ENCODE peak calls at places on chromosomes 16 and 17, in ten cellular contexts. One of them, this sample, is unnamed.

GRCh38 chr16:65185379-65185778 is 63.5 kb upstream of the CDH11 start:
- DNase-seq in activated naive CD8-positive, alpha-beta T cell treated with anti-CD3 and anti-CD28 coated beads for 36 hours: no peak
- DNase-seq in neural crest cell: no peak
- DNase-seq in GM23248: no peak
- DNase-seq in RCC 7860: no peak
- DNase-seq in CD8-positive, alpha-beta memory T cell: no peak
- DNase-seq in thoracic aorta: no peak
- DNase-seq in activated CD4-positive, alpha-beta memory T cell treated with anti-CD3 and anti-CD28 coated beads, Interleukin-2, amount 10 ng/mL, durations not matched to agents 7 days and 5 days: no peak
- DNase-seq in NCI-H1105: no peak
- DNase-seq in putamen: no peak
- DNase-seq in this sample: no peak

GRCh38 chr17:2697611-2698162 is 13.9 kb downstream of the CLUH start:
- DNase-seq in activated naive CD8-positive, alpha-beta T cell treated with anti-CD3 and anti-CD28 coated beads for 36 hours: no peak
- DNase-seq in neural crest cell: no peak
- DNase-seq in GM23248: no peak
- DNase-seq in RCC 7860: no peak
- DNase-seq in CD8-positive, alpha-beta memory T cell: no peak
- DNase-seq in thoracic aorta: no peak
- DNase-seq in activated CD4-positive, alpha-beta memory T cell treated with anti-CD3 and anti-CD28 coated beads, Interleukin-2, amount 10 ng/mL, durations not matched to agents 7 days and 5 days: no peak
- DNase-seq in NCI-H1105: no peak
- DNase-seq in putamen: no peak
- DNase-seq in this sample: no peak

GRCh38 chr16:23587726-23588125 is 8.4 kb downstream of the NDUFAB1 start:
- DNase-seq in activated naive CD8-positive, alpha-beta T cell treated with anti-CD3 and anti-CD28 coated beads for 36 hours: no peak
- DNase-seq in neural crest cell: no peak
- DNase-seq in GM23248: peak
- DNase-seq in RCC 7860: no peak
- DNase-seq in CD8-positive, alpha-beta memory T cell: no peak
- DNase-seq in thoracic aorta: no peak
- DNase-seq in activated CD4-positive, alpha-beta memory T cell treated with anti-CD3 and anti-CD28 coated beads, Interleukin-2, amount 10 ng/mL, durations not matched to agents 7 days and 5 days: no peak
- DNase-seq in NCI-H1105: no peak
- DNase-seq in putamen: no peak
- DNase-seq in this sample: no peak

GRCh38 chr16:3868556-3868955 is 12.0 kb downstream of the CREBBP start:
- DNase-seq in activated naive CD8-positive, alpha-beta T cell treated with anti-CD3 and anti-CD28 coated beads for 36 hours: no peak
- DNase-seq in neural crest cell: no peak
- DNase-seq in GM23248: no peak
- DNase-seq in RCC 7860: no peak
- DNase-seq in CD8-positive, alpha-beta memory T cell: no peak
- DNase-seq in thoracic aorta: no peak
- DNase-seq in activated CD4-positive, alpha-beta memory T cell treated with anti-CD3 and anti-CD28 coated beads, Interleukin-2, amount 10 ng/mL, durations not matched to agents 7 days and 5 days: no peak
- DNase-seq in NCI-H1105: no peak
- DNase-seq in putamen: no peak
- DNase-seq in this sample: no peak

GRCh38 chr16:48384305-48384981 is 770 bp downstream of the SIAH1 start:
- DNase-seq in activated naive CD8-positive, alpha-beta T cell treated with anti-CD3 and anti-CD28 coated beads for 36 hours: peak
- DNase-seq in neural crest cell: peak
- DNase-seq in GM23248: peak
- DNase-seq in RCC 7860: no peak
- DNase-seq in CD8-positive, alpha-beta memory T cell: peak
- DNase-seq in thoracic aorta: no peak
- DNase-seq in activated CD4-positive, alpha-beta memory T cell treated with anti-CD3 and anti-CD28 coated beads, Interleukin-2, amount 10 ng/mL, durations not matched to agents 7 days and 5 days: peak
- DNase-seq in NCI-H1105: peak
- DNase-seq in putamen: peak
- DNase-seq in this sample: peak

GRCh38 chr16:66166451-66166850 is 200.0 kb upstream of the CDH5 start:
- DNase-seq in activated naive CD8-positive, alpha-beta T cell treated with anti-CD3 and anti-CD28 coated beads for 36 hours: no peak
- DNase-seq in neural crest cell: no peak
- DNase-seq in GM23248: no peak
- DNase-seq in RCC 7860: no peak
- DNase-seq in CD8-positive, alpha-beta memory T cell: no peak
- DNase-seq in thoracic aorta: no peak
- DNase-seq in activated CD4-positive, alpha-beta memory T cell treated with anti-CD3 and anti-CD28 coated beads, Interleukin-2, amount 10 ng/mL, durations not matched to agents 7 days and 5 days: no peak
- DNase-seq in NCI-H1105: no peak
- DNase-seq in putamen: no peak
- DNase-seq in this sample: no peak

GRCh38 chr16:10629592-10629963 is 49.2 kb upstream of the EMP2 start:
- DNase-seq in activated naive CD8-positive, alpha-beta T cell treated with anti-CD3 and anti-CD28 coated beads for 36 hours: no peak
- DNase-seq in neural crest cell: no peak
- DNase-seq in GM23248: no peak
- DNase-seq in RCC 7860: no peak
- DNase-seq in CD8-positive, alpha-beta memory T cell: no peak
- DNase-seq in thoracic aorta: no peak
- DNase-seq in activated CD4-positive, alpha-beta memory T cell treated with anti-CD3 and anti-CD28 coated beads, Interleukin-2, amount 10 ng/mL, durations not matched to agents 7 days and 5 days: no peak
- DNase-seq in NCI-H1105: no peak
- DNase-seq in putamen: no peak
- DNase-seq in this sample: no peak

GRCh38 chr17:55237268-55237667 is 27.5 kb upstream of the HLF start:
- DNase-seq in activated naive CD8-positive, alpha-beta T cell treated with anti-CD3 and anti-CD28 coated beads for 36 hours: no peak
- DNase-seq in neural crest cell: no peak
- DNase-seq in GM23248: peak
- DNase-seq in RCC 7860: no peak
- DNase-seq in CD8-positive, alpha-beta memory T cell: no peak
- DNase-seq in thoracic aorta: no peak
- DNase-seq in activated CD4-positive, alpha-beta memory T cell treated with anti-CD3 and anti-CD28 coated beads, Interleukin-2, amount 10 ng/mL, durations not matched to agents 7 days and 5 days: no peak
- DNase-seq in NCI-H1105: no peak
- DNase-seq in putamen: no peak
- DNase-seq in this sample: no peak

GRCh38 chr17:66431910-66432309 is 129.5 kb downstream of the PRKCA start:
- DNase-seq in activated naive CD8-positive, alpha-beta T cell treated with anti-CD3 and anti-CD28 coated beads for 36 hours: no peak
- DNase-seq in neural crest cell: no peak
- DNase-seq in GM23248: peak
- DNase-seq in RCC 7860: peak
- DNase-seq in CD8-positive, alpha-beta memory T cell: no peak
- DNase-seq in thoracic aorta: no peak
- DNase-seq in activated CD4-positive, alpha-beta memory T cell treated with anti-CD3 and anti-CD28 coated beads, Interleukin-2, amount 10 ng/mL, durations not matched to agents 7 days and 5 days: no peak
- DNase-seq in NCI-H1105: no peak
- DNase-seq in putamen: no peak
- DNase-seq in this sample: no peak

GRCh38 chr16:85522842-85523601 is 90.1 kb upstream of the GSE1 start:
- DNase-seq in activated naive CD8-positive, alpha-beta T cell treated with anti-CD3 and anti-CD28 coated beads for 36 hours: no peak
- DNase-seq in neural crest cell: no peak
- DNase-seq in GM23248: peak
- DNase-seq in RCC 7860: no peak
- DNase-seq in CD8-positive, alpha-beta memory T cell: no peak
- DNase-seq in thoracic aorta: no peak
- DNase-seq in activated CD4-positive, alpha-beta memory T cell treated with anti-CD3 and anti-CD28 coated beads, Interleukin-2, amount 10 ng/mL, durations not matched to agents 7 days and 5 days: no peak
- DNase-seq in NCI-H1105: no peak
- DNase-seq in putamen: no peak
- DNase-seq in this sample: peak

GRCh38 chr17:45170976-45171337 is 9.3 kb downstream of the HEXIM2 start:
- DNase-seq in activated naive CD8-positive, alpha-beta T cell treated with anti-CD3 and anti-CD28 coated beads for 36 hours: no peak
- DNase-seq in neural crest cell: no peak
- DNase-seq in GM23248: peak
- DNase-seq in RCC 7860: peak
- DNase-seq in CD8-positive, alpha-beta memory T cell: no peak
- DNase-seq in thoracic aorta: peak
- DNase-seq in activated CD4-positive, alpha-beta memory T cell treated with anti-CD3 and anti-CD28 coated beads, Interleukin-2, amount 10 ng/mL, durations not matched to agents 7 days and 5 days: no peak
- DNase-seq in NCI-H1105: no peak
- DNase-seq in putamen: no peak
- DNase-seq in this sample: no peak

GRCh38 chr17:4771519-4772234 is at the start of gene TM4SF5:
- DNase-seq in activated naive CD8-positive, alpha-beta T cell treated with anti-CD3 and anti-CD28 coated beads for 36 hours: no peak
- DNase-seq in neural crest cell: no peak
- DNase-seq in GM23248: no peak
- DNase-seq in RCC 7860: peak
- DNase-seq in CD8-positive, alpha-beta memory T cell: no peak
- DNase-seq in thoracic aorta: no peak
- DNase-seq in activated CD4-positive, alpha-beta memory T cell treated with anti-CD3 and anti-CD28 coated beads, Interleukin-2, amount 10 ng/mL, durations not matched to agents 7 days and 5 days: peak
- DNase-seq in NCI-H1105: peak
- DNase-seq in putamen: no peak
- DNase-seq in this sample: no peak

GRCh38 chr17:31320791-31321190 is 631 bp downstream of the EVI2A start:
- DNase-seq in activated naive CD8-positive, alpha-beta T cell treated with anti-CD3 and anti-CD28 coated beads for 36 hours: no peak
- DNase-seq in neural crest cell: no peak
- DNase-seq in GM23248: peak
- DNase-seq in RCC 7860: no peak
- DNase-seq in CD8-positive, alpha-beta memory T cell: no peak
- DNase-seq in thoracic aorta: no peak
- DNase-seq in activated CD4-positive, alpha-beta memory T cell treated with anti-CD3 and anti-CD28 coated beads, Interleukin-2, amount 10 ng/mL, durations not matched to agents 7 days and 5 days: no peak
- DNase-seq in NCI-H1105: no peak
- DNase-seq in putamen: peak
- DNase-seq in this sample: no peak

GRCh38 chr17:56913000-56913866 is 616 bp downstream of the TRIM25 start:
- DNase-seq in activated naive CD8-positive, alpha-beta T cell treated with anti-CD3 and anti-CD28 coated beads for 36 hours: no peak
- DNase-seq in neural crest cell: peak
- DNase-seq in GM23248: peak
- DNase-seq in RCC 7860: peak
- DNase-seq in CD8-positive, alpha-beta memory T cell: no peak
- DNase-seq in thoracic aorta: no peak
- DNase-seq in activated CD4-positive, alpha-beta memory T cell treated with anti-CD3 and anti-CD28 coated beads, Interleukin-2, amount 10 ng/mL, durations not matched to agents 7 days and 5 days: no peak
- DNase-seq in NCI-H1105: peak
- DNase-seq in putamen: no peak
- DNase-seq in this sample: no peak

GRCh38 chr17:80531400-80531799 is 13.2 kb upstream of the RPTOR start:
- DNase-seq in activated naive CD8-positive, alpha-beta T cell treated with anti-CD3 and anti-CD28 coated beads for 36 hours: no peak
- DNase-seq in neural crest cell: no peak
- DNase-seq in GM23248: no peak
- DNase-seq in RCC 7860: no peak
- DNase-seq in CD8-positive, alpha-beta memory T cell: no peak
- DNase-seq in thoracic aorta: no peak
- DNase-seq in activated CD4-positive, alpha-beta memory T cell treated with anti-CD3 and anti-CD28 coated beads, Interleukin-2, amount 10 ng/mL, durations not matched to agents 7 days and 5 days: no peak
- DNase-seq in NCI-H1105: no peak
- DNase-seq in putamen: no peak
- DNase-seq in this sample: no peak

GRCh38 chr17:74214642-74215331 is 1.4 kb downstream of the TTYH2 start:
- DNase-seq in activated naive CD8-positive, alpha-beta T cell treated with anti-CD3 and anti-CD28 coated beads for 36 hours: no peak
- DNase-seq in neural crest cell: no peak
- DNase-seq in GM23248: no peak
- DNase-seq in RCC 7860: no peak
- DNase-seq in CD8-positive, alpha-beta memory T cell: no peak
- DNase-seq in thoracic aorta: no peak
- DNase-seq in activated CD4-positive, alpha-beta memory T cell treated with anti-CD3 and anti-CD28 coated beads, Interleukin-2, amount 10 ng/mL, durations not matched to agents 7 days and 5 days: no peak
- DNase-seq in NCI-H1105: no peak
- DNase-seq in putamen: no peak
- DNase-seq in this sample: no peak

GRCh38 chr17:82019208-82019727 is 3.4 kb downstream of the CENPX start:
- DNase-seq in activated naive CD8-positive, alpha-beta T cell treated with anti-CD3 and anti-CD28 coated beads for 36 hours: no peak
- DNase-seq in neural crest cell: no peak
- DNase-seq in GM23248: no peak
- DNase-seq in RCC 7860: no peak
- DNase-seq in CD8-positive, alpha-beta memory T cell: no peak
- DNase-seq in thoracic aorta: no peak
- DNase-seq in activated CD4-positive, alpha-beta memory T cell treated with anti-CD3 and anti-CD28 coated beads, Interleukin-2, amount 10 ng/mL, durations not matched to agents 7 days and 5 days: no peak
- DNase-seq in NCI-H1105: no peak
- DNase-seq in putamen: no peak
- DNase-seq in this sample: no peak

GRCh38 chr17:80652751-80653330 is 108.2 kb downstream of the RPTOR start:
- DNase-seq in activated naive CD8-positive, alpha-beta T cell treated with anti-CD3 and anti-CD28 coated beads for 36 hours: no peak
- DNase-seq in neural crest cell: no peak
- DNase-seq in GM23248: peak
- DNase-seq in RCC 7860: no peak
- DNase-seq in CD8-positive, alpha-beta memory T cell: no peak
- DNase-seq in thoracic aorta: no peak
- DNase-seq in activated CD4-positive, alpha-beta memory T cell treated with anti-CD3 and anti-CD28 coated beads, Interleukin-2, amount 10 ng/mL, durations not matched to agents 7 days and 5 days: no peak
- DNase-seq in NCI-H1105: no peak
- DNase-seq in putamen: no peak
- DNase-seq in this sample: no peak

GRCh38 chr17:56779898-56780777 is 53.6 kb downstream of the C17orf67 start:
- DNase-seq in activated naive CD8-positive, alpha-beta T cell treated with anti-CD3 and anti-CD28 coated beads for 36 hours: peak
- DNase-seq in neural crest cell: peak
- DNase-seq in GM23248: peak
- DNase-seq in RCC 7860: peak
- DNase-seq in CD8-positive, alpha-beta memory T cell: peak
- DNase-seq in thoracic aorta: peak
- DNase-seq in activated CD4-positive, alpha-beta memory T cell treated with anti-CD3 and anti-CD28 coated beads, Interleukin-2, amount 10 ng/mL, durations not matched to agents 7 days and 5 days: peak
- DNase-seq in NCI-H1105: peak
- DNase-seq in putamen: peak
- DNase-seq in this sample: peak

GRCh38 chr16:15482068-15482747 is 47.8 kb downstream of the BMERB1 start:
- DNase-seq in activated naive CD8-positive, alpha-beta T cell treated with anti-CD3 and anti-CD28 coated beads for 36 hours: peak
- DNase-seq in neural crest cell: no peak
- DNase-seq in GM23248: peak
- DNase-seq in RCC 7860: peak
- DNase-seq in CD8-positive, alpha-beta memory T cell: no peak
- DNase-seq in thoracic aorta: no peak
- DNase-seq in activated CD4-positive, alpha-beta memory T cell treated with anti-CD3 and anti-CD28 coated beads, Interleukin-2, amount 10 ng/mL, durations not matched to agents 7 days and 5 days: peak
- DNase-seq in NCI-H1105: no peak
- DNase-seq in putamen: peak
- DNase-seq in this sample: peak

GRCh38 chr17:63150994-63151464 is 185.0 kb downstream of the TANC2 start:
- DNase-seq in activated naive CD8-positive, alpha-beta T cell treated with anti-CD3 and anti-CD28 coated beads for 36 hours: no peak
- DNase-seq in neural crest cell: peak
- DNase-seq in GM23248: peak
- DNase-seq in RCC 7860: no peak
- DNase-seq in CD8-positive, alpha-beta memory T cell: no peak
- DNase-seq in thoracic aorta: no peak
- DNase-seq in activated CD4-positive, alpha-beta memory T cell treated with anti-CD3 and anti-CD28 coated beads, Interleukin-2, amount 10 ng/mL, durations not matched to agents 7 days and 5 days: no peak
- DNase-seq in NCI-H1105: no peak
- DNase-seq in putamen: no peak
- DNase-seq in this sample: no peak

GRCh38 chr16:27313422-27314160 is at the start of gene IL4R:
- DNase-seq in activated naive CD8-positive, alpha-beta T cell treated with anti-CD3 and anti-CD28 coated beads for 36 hours: peak
- DNase-seq in neural crest cell: peak
- DNase-seq in GM23248: peak
- DNase-seq in RCC 7860: peak
- DNase-seq in CD8-positive, alpha-beta memory T cell: peak
- DNase-seq in thoracic aorta: peak
- DNase-seq in activated CD4-positive, alpha-beta memory T cell treated with anti-CD3 and anti-CD28 coated beads, Interleukin-2, amount 10 ng/mL, durations not matched to agents 7 days and 5 days: peak
- DNase-seq in NCI-H1105: no peak
- DNase-seq in putamen: no peak
- DNase-seq in this sample: no peak

GRCh38 chr16:73506568-73507056 is 458.7 kb upstream of the ZFHX3 start:
- DNase-seq in activated naive CD8-positive, alpha-beta T cell treated with anti-CD3 and anti-CD28 coated beads for 36 hours: no peak
- DNase-seq in neural crest cell: no peak
- DNase-seq in GM23248: no peak
- DNase-seq in RCC 7860: no peak
- DNase-seq in CD8-positive, alpha-beta memory T cell: no peak
- DNase-seq in thoracic aorta: no peak
- DNase-seq in activated CD4-positive, alpha-beta memory T cell treated with anti-CD3 and anti-CD28 coated beads, Interleukin-2, amount 10 ng/mL, durations not matched to agents 7 days and 5 days: no peak
- DNase-seq in NCI-H1105: no peak
- DNase-seq in putamen: no peak
- DNase-seq in this sample: no peak

GRCh38 chr17:71183083-71183697 is 937.6 kb upstream of the SOX9 start:
- DNase-seq in activated naive CD8-positive, alpha-beta T cell treated with anti-CD3 and anti-CD28 coated beads for 36 hours: no peak
- DNase-seq in neural crest cell: no peak
- DNase-seq in GM23248: no peak
- DNase-seq in RCC 7860: no peak
- DNase-seq in CD8-positive, alpha-beta memory T cell: no peak
- DNase-seq in thoracic aorta: no peak
- DNase-seq in activated CD4-positive, alpha-beta memory T cell treated with anti-CD3 and anti-CD28 coated beads, Interleukin-2, amount 10 ng/mL, durations not matched to agents 7 days and 5 days: no peak
- DNase-seq in NCI-H1105: no peak
- DNase-seq in putamen: no peak
- DNase-seq in this sample: no peak

GRCh38 chr16:49604602-49605001 is 231.0 kb downstream of the C16orf78 start:
- DNase-seq in activated naive CD8-positive, alpha-beta T cell treated with anti-CD3 and anti-CD28 coated beads for 36 hours: no peak
- DNase-seq in neural crest cell: no peak
- DNase-seq in GM23248: no peak
- DNase-seq in RCC 7860: no peak
- DNase-seq in CD8-positive, alpha-beta memory T cell: no peak
- DNase-seq in thoracic aorta: no peak
- DNase-seq in activated CD4-positive, alpha-beta memory T cell treated with anti-CD3 and anti-CD28 coated beads, Interleukin-2, amount 10 ng/mL, durations not matched to agents 7 days and 5 days: no peak
- DNase-seq in NCI-H1105: no peak
- DNase-seq in putamen: no peak
- DNase-seq in this sample: no peak

GRCh38 chr17:40068584-40068916 is 5.8 kb downstream of the THRA start:
- DNase-seq in activated naive CD8-positive, alpha-beta T cell treated with anti-CD3 and anti-CD28 coated beads for 36 hours: no peak
- DNase-seq in neural crest cell: no peak
- DNase-seq in GM23248: no peak
- DNase-seq in RCC 7860: no peak
- DNase-seq in CD8-positive, alpha-beta memory T cell: no peak
- DNase-seq in thoracic aorta: no peak
- DNase-seq in activated CD4-positive, alpha-beta memory T cell treated with anti-CD3 and anti-CD28 coated beads, Interleukin-2, amount 10 ng/mL, durations not matched to agents 7 days and 5 days: no peak
- DNase-seq in NCI-H1105: no peak
- DNase-seq in putamen: no peak
- DNase-seq in this sample: no peak

GRCh38 chr16:2689968-2690830 is 7.9 kb downstream of the KCTD5 start:
- DNase-seq in activated naive CD8-positive, alpha-beta T cell treated with anti-CD3 and anti-CD28 coated beads for 36 hours: no peak
- DNase-seq in neural crest cell: no peak
- DNase-seq in GM23248: no peak
- DNase-seq in RCC 7860: no peak
- DNase-seq in CD8-positive, alpha-beta memory T cell: no peak
- DNase-seq in thoracic aorta: no peak
- DNase-seq in activated CD4-positive, alpha-beta memory T cell treated with anti-CD3 and anti-CD28 coated beads, Interleukin-2, amount 10 ng/mL, durations not matched to agents 7 days and 5 days: no peak
- DNase-seq in NCI-H1105: no peak
- DNase-seq in putamen: no peak
- DNase-seq in this sample: no peak

GRCh38 chr17:5638596-5638995 is 54.3 kb upstream of the NLRP1 start:
- DNase-seq in activated naive CD8-positive, alpha-beta T cell treated with anti-CD3 and anti-CD28 coated beads for 36 hours: no peak
- DNase-seq in neural crest cell: no peak
- DNase-seq in GM23248: no peak
- DNase-seq in RCC 7860: no peak
- DNase-seq in CD8-positive, alpha-beta memory T cell: no peak
- DNase-seq in thoracic aorta: no peak
- DNase-seq in activated CD4-positive, alpha-beta memory T cell treated with anti-CD3 and anti-CD28 coated beads, Interleukin-2, amount 10 ng/mL, durations not matched to agents 7 days and 5 days: no peak
- DNase-seq in NCI-H1105: no peak
- DNase-seq in putamen: no peak
- DNase-seq in this sample: no peak

This sample was measured in occipital lobe.